ENCODE peak calls at places on chromosome 11, in six cellular contexts. V is H9, M is neuronal stem cell, L is IMR-90, D is trophoblast cell, B is H1. C is an unnamed sample.

GRCh38 chr11:83456075-83456474 is 169.9 kb upstream of the CCDC90B start:
- DNase-seq in V (peak; percentile 64), M (peak; percentile 12), L (no peak), D (peak; percentile 77), B (no peak), C (no peak)

GRCh38 chr11:127223633-127224032 is 223.1 kb upstream of the KIRREL3 start:
- DNase-seq in V (no peak), M (no peak), L (no peak), D (no peak), B (no peak), C (no peak)

GRCh38 chr11:35804446-35805040 is 139.3 kb upstream of the LDLRAD3 start:
- DNase-seq in V (no peak), M (no peak), L (no peak), D (peak; percentile 78), B (no peak), C (no peak)

GRCh38 chr11:132126973-132127900 is 756.8 kb downstream of the NTM start:
- DNase-seq in V (peak; percentile 37), M (peak; percentile 36), L (peak; percentile 94), D (peak; percentile 4), B (no peak), C (peak; percentile 78)

GRCh38 chr11:10654211-10655150 is 39.1 kb downstream of the IRAG1 start:
- DNase-seq in V (no peak), M (peak; percentile 32), L (peak; percentile 67), D (peak; percentile 77), B (no peak), C (peak; percentile 62)

GRCh38 chr11:32081129-32081641 is 9.7 kb upstream of the RCN1 start:
- DNase-seq in V (no peak), M (no peak), L (peak; percentile 64), D (no peak), B (no peak), C (peak; percentile 52)

GRCh38 chr11:116657842-116658825 is 114.7 kb downstream of the BUD13 start:
- DNase-seq in V (peak; percentile 29), M (no peak), L (no peak), D (peak; percentile 40), B (no peak), C (no peak)

GRCh38 chr11:73902303-73902702 is 25.5 kb downstream of the PAAF1 start:
- DNase-seq in V (no peak), M (no peak), L (no peak), D (no peak), B (no peak), C (no peak)

GRCh38 chr11:10295056-10295901 is 1.3 kb upstream of the SBF2 start:
- DNase-seq in V (no peak), M (no peak), L (no peak), D (no peak), B (no peak), C (peak; percentile 43)

GRCh38 chr11:117795726-117796455 is 1.1 kb downstream of the DSCAML1 start:
- DNase-seq in V (peak; percentile 61), M (no peak), L (no peak), D (no peak), B (no peak), C (no peak)
- H4K91ac ChIP-seq in V (no peak overlapping the region), M (no peak overlapping the region), L (no peak overlapping the region), D (no peak overlapping the region), B (no peak overlapping the region), C (no peak overlapping the region)

GRCh38 chr11:457071-457760 is 7.1 kb downstream of the PTDSS2 start:
- DNase-seq in V (no peak), M (no peak), L (no peak), D (no peak), B (no peak), C (no peak)
- H3K9ac ChIP-seq in V (no peak overlapping the region), M (no peak overlapping the region), L (no peak overlapping the region), D (no peak overlapping the region), B (no peak overlapping the region), C (no peak overlapping the region)

GRCh38 chr11:112163875-112164521 is at the start of gene IL18:
- DNase-seq in V (peak; percentile 67), M (no peak), L (no peak), D (peak; percentile 56), B (no peak), C (peak; percentile 54)
- H2AFZ ChIP-seq in V (no peak within 1 kb of the TSS), M (peak within 1 kb of the TSS; percentile 48), L (peak within 1 kb of the TSS; percentile 12), D (no peak within 1 kb of the TSS), B (peak within 1 kb of the TSS; percentile 43), C (no peak within 1 kb of the TSS)

GRCh38 chr11:17781626-17782025 is 47.0 kb downstream of the KCNC1 start:
- DNase-seq in V (no peak), M (no peak), L (no peak), D (no peak), B (no peak), C (no peak)
- H4K91ac ChIP-seq in V (no peak overlapping the region), M (no peak overlapping the region), L (no peak overlapping the region), D (no peak overlapping the region), B (no peak overlapping the region), C (no peak overlapping the region)

GRCh38 chr11:67396587-67397398 is 4.9 kb downstream of the PPP1CA start:
- DNase-seq in V (peak; percentile 80), M (no peak), L (no peak), D (no peak), B (no peak), C (no peak)
- H3K9ac ChIP-seq in V (no peak overlapping the region), M (no peak overlapping the region), L (no peak overlapping the region), D (no peak overlapping the region), B (no peak overlapping the region), C (no peak overlapping the region)